ENCODE peak calls at places on chromosomes 11 and 22, in six cellular contexts. One of them, this sample, is unnamed.
A peak's percentile ranks its signal among the peaks of the same experiment; 100 is the strongest.

GRCh38 chr11:11422291-11423128 is 69.5 kb upstream of the CSNK2A3 start:
- DNase-seq in fibroblast of lung: no peak
- DNase-seq in tibial artery: no peak
- DNase-seq in transverse colon: no peak
- DNase-seq in K562: no peak
- DNase-seq in psoas muscle: no peak
- DNase-seq in this sample: no peak

GRCh38 chr11:111797145-111797581 is 31.0 kb upstream of the PPP2R1B start:
- DNase-seq in transverse colon: peak; percentile 12
- DNase-seq in tibial artery: no peak
- DNase-seq in psoas muscle: no peak
- DNase-seq in K562: peak; percentile 65
- DNase-seq in fibroblast of lung: peak; percentile 41
- DNase-seq in this sample: no peak

GRCh38 chr11:127451852-127452251 is 451.3 kb upstream of the KIRREL3 start:
- DNase-seq in K562: no peak
- DNase-seq in transverse colon: no peak
- DNase-seq in psoas muscle: peak; percentile 11
- DNase-seq in tibial artery: no peak
- DNase-seq in fibroblast of lung: no peak
- DNase-seq in this sample: peak; percentile 73

GRCh38 chr11:33116535-33116934 is 44.7 kb downstream of the CSTF3 start:
- DNase-seq in transverse colon: no peak
- DNase-seq in fibroblast of lung: peak; percentile 41
- DNase-seq in K562: no peak
- DNase-seq in tibial artery: no peak
- DNase-seq in psoas muscle: no peak
- DNase-seq in this sample: no peak

GRCh38 chr22:34946339-34946985 is 119.5 kb upstream of the ISX start:
- DNase-seq in transverse colon: no peak
- DNase-seq in K562: no peak
- DNase-seq in fibroblast of lung: peak; percentile 41
- DNase-seq in tibial artery: no peak
- DNase-seq in psoas muscle: no peak
- DNase-seq in this sample: no peak

GRCh38 chr11:45646275-45646970 is 19.0 kb downstream of the CHST1 start:
- DNase-seq in transverse colon: no peak
- DNase-seq in tibial artery: no peak
- DNase-seq in K562: peak; percentile 29
- DNase-seq in psoas muscle: no peak
- DNase-seq in fibroblast of lung: no peak
- DNase-seq in this sample: no peak

GRCh38 chr11:126598344-126599092 is 243.0 kb downstream of the ST3GAL4 start:
- DNase-seq in psoas muscle: no peak
- DNase-seq in transverse colon: no peak
- DNase-seq in tibial artery: no peak
- DNase-seq in K562: no peak
- DNase-seq in fibroblast of lung: no peak
- DNase-seq in this sample: no peak

GRCh38 chr11:15278129-15278528 is 163.4 kb downstream of the INSC start:
- DNase-seq in K562: no peak
- DNase-seq in tibial artery: no peak
- DNase-seq in transverse colon: no peak
- DNase-seq in psoas muscle: no peak
- DNase-seq in fibroblast of lung: peak; percentile 12
- DNase-seq in this sample: no peak

GRCh38 chr11:121418625-121419114 is 33.4 kb upstream of the SORL1 start:
- DNase-seq in tibial artery: peak; percentile 45
- DNase-seq in psoas muscle: no peak
- DNase-seq in K562: no peak
- DNase-seq in transverse colon: peak; percentile 36
- DNase-seq in fibroblast of lung: no peak
- DNase-seq in this sample: no peak

GRCh38 chr11:63212742-63213141 is 30.7 kb downstream of the SLC22A25 start:
- DNase-seq in K562: peak; percentile 41
- DNase-seq in fibroblast of lung: peak; percentile 0
- DNase-seq in psoas muscle: no peak
- DNase-seq in tibial artery: no peak
- DNase-seq in transverse colon: no peak
- DNase-seq in this sample: no peak

GRCh38 chr22:35299217-35299716 is 427 bp upstream of the TOM1 start:
- DNase-seq in psoas muscle: no peak
- DNase-seq in transverse colon: no peak
- DNase-seq in fibroblast of lung: peak; percentile 28
- DNase-seq in tibial artery: no peak
- DNase-seq in K562: no peak
- DNase-seq in this sample: no peak

GRCh38 chr11:122062763-122063162 is 53.3 kb downstream of the BLID start:
- DNase-seq in tibial artery: no peak
- DNase-seq in transverse colon: no peak
- DNase-seq in K562: no peak
- DNase-seq in psoas muscle: no peak
- DNase-seq in fibroblast of lung: no peak
- DNase-seq in this sample: no peak

GRCh38 chr11:34356576-34356917 is 1.3 kb downstream of the ABTB2 start:
- DNase-seq in K562: no peak
- DNase-seq in psoas muscle: peak; percentile 21
- DNase-seq in fibroblast of lung: peak; percentile 81
- DNase-seq in transverse colon: no peak
- DNase-seq in tibial artery: peak; percentile 63
- DNase-seq in this sample: peak; percentile 60

GRCh38 chr11:130689222-130689908 is 226.9 kb downstream of the SNX19 start:
- DNase-seq in psoas muscle: no peak
- DNase-seq in tibial artery: no peak
- DNase-seq in fibroblast of lung: peak; percentile 73
- DNase-seq in transverse colon: no peak
- DNase-seq in K562: no peak
- DNase-seq in this sample: no peak

GRCh38 chr11:35241531-35241930 is 102.6 kb downstream of the CD44 start:
- DNase-seq in tibial artery: no peak
- DNase-seq in K562: no peak
- DNase-seq in psoas muscle: no peak
- DNase-seq in transverse colon: no peak
- DNase-seq in fibroblast of lung: no peak
- DNase-seq in this sample: no peak

GRCh38 chr11:119335655-119336543 is 1.6 kb downstream of the RNF26 start:
- DNase-seq in psoas muscle: peak; percentile 69
- DNase-seq in tibial artery: no peak
- DNase-seq in K562: no peak
- DNase-seq in fibroblast of lung: no peak
- DNase-seq in transverse colon: no peak
- DNase-seq in this sample: no peak
- H3K4me3 ChIP-seq in psoas muscle: peak overlapping the region; percentile 94
- H3K4me3 ChIP-seq in tibial artery: peak overlapping the region; percentile 98
- H3K4me3 ChIP-seq in K562: peak overlapping the region; percentile 61
- H3K4me3 ChIP-seq in fibroblast of lung: peak overlapping the region; percentile 90
- H3K4me3 ChIP-seq in transverse colon: no peak overlapping the region
- H3K4me3 ChIP-seq in this sample: no peak overlapping the region

GRCh38 chr11:1452744-1453143 is 33.8 kb downstream of the MOB2 start:
- DNase-seq in K562: no peak
- DNase-seq in transverse colon: no peak
- DNase-seq in psoas muscle: no peak
- DNase-seq in fibroblast of lung: no peak
- DNase-seq in tibial artery: no peak
- DNase-seq in this sample: no peak
- TF ChIP-seq CTCF in K562: no peak
- TF ChIP-seq CTCF in transverse colon: no peak
- TF ChIP-seq CTCF in psoas muscle: no peak
- TF ChIP-seq CTCF in fibroblast of lung: no peak
- TF ChIP-seq CTCF in tibial artery: no peak
- TF ChIP-seq CTCF in this sample: no peak

DNA sequence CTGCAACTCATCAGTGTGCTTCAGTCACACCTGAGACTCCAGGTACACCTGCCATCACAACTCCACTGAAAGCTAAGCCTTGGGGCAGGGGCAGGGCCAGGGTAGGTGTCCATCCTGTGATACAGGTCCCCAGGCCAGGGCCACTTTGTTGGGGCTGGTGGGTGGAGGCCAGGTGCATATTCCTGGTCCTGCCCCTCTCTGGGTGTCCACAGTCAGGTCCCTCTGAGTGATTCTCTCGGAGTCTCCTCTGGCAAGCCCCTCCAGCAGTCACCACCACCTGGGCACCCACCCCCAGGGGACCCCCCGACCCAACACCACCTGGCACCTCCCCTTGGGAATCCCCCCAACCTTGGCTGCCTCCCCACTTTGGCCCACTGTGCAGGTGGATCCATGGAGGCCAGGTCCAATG is 9.5 kb upstream of the ACR start:
- DNase-seq in transverse colon: no peak
- DNase-seq in K562: no peak
- DNase-seq in fibroblast of lung: no peak
- DNase-seq in psoas muscle: no peak
- DNase-seq in tibial artery: no peak
- DNase-seq in this sample: no peak
- H3K27me3 ChIP-seq in transverse colon: peaks cover 15% of the 10 kb centered on the region
- H3K27me3 ChIP-seq in K562: peaks cover 45% of the 10 kb centered on the region
- H3K27me3 ChIP-seq in fibroblast of lung: no peaks in the 10 kb centered on the region
- H3K27me3 ChIP-seq in psoas muscle: peaks cover 3% of the 10 kb centered on the region
- H3K27me3 ChIP-seq in tibial artery: no peaks in the 10 kb centered on the region
- H3K27me3 ChIP-seq in this sample: no peaks in the 10 kb centered on the region

GRCh38 chr11:85811624-85812023 is 683 bp upstream of the SYTL2 start:
- DNase-seq in transverse colon: no peak
- DNase-seq in tibial artery: no peak
- DNase-seq in fibroblast of lung: no peak
- DNase-seq in psoas muscle: no peak
- DNase-seq in K562: no peak
- DNase-seq in this sample: peak; percentile 30
- H3K4me3 ChIP-seq in transverse colon: peak overlapping the region; percentile 96
- H3K4me3 ChIP-seq in tibial artery: peak overlapping the region; percentile 67
- H3K4me3 ChIP-seq in fibroblast of lung: peak overlapping the region; percentile 74
- H3K4me3 ChIP-seq in psoas muscle: peak overlapping the region; percentile 79
- H3K4me3 ChIP-seq in K562: no peak overlapping the region
- H3K4me3 ChIP-seq in this sample: peak overlapping the region; percentile 67

GRCh38 chr22:17638182-17638431 is 450 bp upstream of the BCL2L13 start:
- DNase-seq in tibial artery: peak; percentile 32
- DNase-seq in transverse colon: no peak
- DNase-seq in psoas muscle: no peak
- DNase-seq in fibroblast of lung: no peak
- DNase-seq in K562: no peak
- DNase-seq in this sample: no peak
- TF ChIP-seq CTCF in tibial artery: no peak
- TF ChIP-seq CTCF in transverse colon: no peak
- TF ChIP-seq CTCF in psoas muscle: no peak
- TF ChIP-seq CTCF in fibroblast of lung: no peak
- TF ChIP-seq CTCF in K562: peak; percentile 21
- TF ChIP-seq CTCF in this sample: no peak

GRCh38 chr11:69033431-69033830 is 15.3 kb upstream of the TPCN2 start:
- DNase-seq in psoas muscle: no peak
- DNase-seq in fibroblast of lung: no peak
- DNase-seq in K562: no peak
- DNase-seq in tibial artery: no peak
- DNase-seq in transverse colon: no peak
- DNase-seq in this sample: no peak
- H3K27me3 ChIP-seq in psoas muscle: peaks cover 1% of the 10 kb centered on the region
- H3K27me3 ChIP-seq in fibroblast of lung: no peaks in the 10 kb centered on the region
- H3K27me3 ChIP-seq in K562: peaks cover 68% of the 10 kb centered on the region
- H3K27me3 ChIP-seq in tibial artery: no peaks in the 10 kb centered on the region
- H3K27me3 ChIP-seq in transverse colon: no peaks in the 10 kb centered on the region
- H3K27me3 ChIP-seq in this sample: peaks cover 3% of the 10 kb centered on the region

GRCh38 chr22:39469681-39470461 is 13.1 kb downstream of the MGAT3 start:
- DNase-seq in psoas muscle: no peak
- DNase-seq in transverse colon: no peak
- DNase-seq in tibial artery: no peak
- DNase-seq in fibroblast of lung: no peak
- DNase-seq in K562: no peak
- DNase-seq in this sample: peak; percentile 91

GRCh38 chr22:39468487-39469325 is 11.9 kb downstream of the MGAT3 start:
- DNase-seq in transverse colon: no peak
- DNase-seq in tibial artery: no peak
- DNase-seq in psoas muscle: no peak
- DNase-seq in fibroblast of lung: no peak
- DNase-seq in K562: no peak
- DNase-seq in this sample: no peak

GRCh38 chr22:39471421-39472141 is 14.8 kb downstream of the MGAT3 start:
- DNase-seq in psoas muscle: no peak
- DNase-seq in K562: peak; percentile 61
- DNase-seq in fibroblast of lung: peak; percentile 42
- DNase-seq in tibial artery: no peak
- DNase-seq in transverse colon: peak; percentile 34
- DNase-seq in this sample: no peak

GRCh38 chr22:39469326-39469680 is 12.5 kb downstream of the MGAT3 start:
- DNase-seq in transverse colon: no peak
- DNase-seq in fibroblast of lung: no peak
- DNase-seq in K562: no peak
- DNase-seq in psoas muscle: no peak
- DNase-seq in tibial artery: no peak
- DNase-seq in this sample: no peak

GRCh38 chr22:39470462-39471335 is 13.9 kb downstream of the MGAT3 start:
- DNase-seq in K562: no peak
- DNase-seq in transverse colon: no peak
- DNase-seq in tibial artery: no peak
- DNase-seq in psoas muscle: no peak
- DNase-seq in fibroblast of lung: no peak
- DNase-seq in this sample: no peak
- H3K4me3 ChIP-seq in K562: no peak overlapping the region
- H3K4me3 ChIP-seq in transverse colon: no peak overlapping the region
- H3K4me3 ChIP-seq in tibial artery: no peak overlapping the region
- H3K4me3 ChIP-seq in psoas muscle: no peak overlapping the region
- H3K4me3 ChIP-seq in fibroblast of lung: no peak overlapping the region
- H3K4me3 ChIP-seq in this sample: no peak overlapping the region

GRCh38 chr11:22733849-22734248 is 67.4 kb downstream of the GAS2 start:
- DNase-seq in K562: no peak
- DNase-seq in fibroblast of lung: no peak
- DNase-seq in tibial artery: no peak
- DNase-seq in transverse colon: no peak
- DNase-seq in psoas muscle: no peak
- DNase-seq in this sample: no peak

GRCh38 chr11:22732588-22732987 is 66.2 kb downstream of the GAS2 start:
- DNase-seq in tibial artery: no peak
- DNase-seq in fibroblast of lung: no peak
- DNase-seq in transverse colon: no peak
- DNase-seq in psoas muscle: no peak
- DNase-seq in K562: no peak
- DNase-seq in this sample: no peak

GRCh38 chr11:22728600-22729394 is 62.4 kb downstream of the GAS2 start:
- DNase-seq in transverse colon: no peak
- DNase-seq in fibroblast of lung: no peak
- DNase-seq in K562: no peak
- DNase-seq in tibial artery: no peak
- DNase-seq in psoas muscle: no peak
- DNase-seq in this sample: no peak

GRCh38 chr11:22733433-22733832 is 67.0 kb downstream of the GAS2 start:
- DNase-seq in transverse colon: no peak
- DNase-seq in fibroblast of lung: no peak
- DNase-seq in tibial artery: no peak
- DNase-seq in K562: no peak
- DNase-seq in psoas muscle: no peak
- DNase-seq in this sample: no peak

GRCh38 chr11:22730319-22730718 is 63.9 kb downstream of the GAS2 start:
- DNase-seq in fibroblast of lung: no peak
- DNase-seq in tibial artery: no peak
- DNase-seq in psoas muscle: no peak
- DNase-seq in transverse colon: no peak
- DNase-seq in K562: no peak
- DNase-seq in this sample: no peak
- TF ChIP-seq CTCF in fibroblast of lung: no peak
- TF ChIP-seq CTCF in tibial artery: no peak
- TF ChIP-seq CTCF in psoas muscle: peak; percentile 52
- TF ChIP-seq CTCF in transverse colon: peak; percentile 25
- TF ChIP-seq CTCF in K562: no peak
- TF ChIP-seq CTCF in this sample: no peak

This sample was measured in dorsolateral prefrontal cortex.